ENCODE peak calls at places on chromosomes 11 and 22, in six cellular contexts. K is HCT116, C is Panc1, A is AG04450, T is right atrium auricular region, L is breast epithelium. E is an unnamed sample.

GRCh38 chr22:26753125-26753862 is 95.9 kb downstream of the MIAT start:
- DNase-seq in C (no peak), K (no peak), L (no peak), A (no peak), T (no peak), E (no peak)

GRCh38 chr11:71481101-71481960 is 28.3 kb downstream of the NADSYN1 start:
- DNase-seq in C (no peak), L (no peak), A (no peak), T (no peak), K (no peak), E (peak; percentile 10)

GRCh38 chr11:134360050-134360835 is 28.5 kb downstream of the GLB1L2 start:
- DNase-seq in K (peak; percentile 54), C (peak; percentile 51), T (peak; percentile 69), L (peak; percentile 79), A (no peak), E (peak; percentile 62)

GRCh38 chr11:70944636-70945035 is 307.7 kb downstream of the SHANK2 start:
- DNase-seq in K (no peak), L (no peak), C (no peak), T (no peak), A (no peak), E (no peak)

GRCh38 chr22:36971726-36972125 is 47.5 kb downstream of the TST start:
- DNase-seq in T (no peak), L (no peak), K (no peak), A (no peak), C (no peak), E (no peak)

GRCh38 chr11:69682221-69682620 is 7.1 kb upstream of the LTO1 start:
- DNase-seq in C (no peak), L (no peak), A (no peak), T (no peak), K (no peak), E (no peak)

GRCh38 chr11:36265793-36266628 is 23.2 kb downstream of the COMMD9 start:
- DNase-seq in T (no peak), C (no peak), K (peak; percentile 19), A (no peak), L (peak; percentile 61), E (peak; percentile 64)

GRCh38 chr11:46555269-46556054 is 38.4 kb downstream of the AMBRA1 start:
- DNase-seq in L (no peak), T (no peak), A (no peak), C (no peak), K (no peak), E (no peak)

GRCh38 chr22:46830841-46831240 is 68.4 kb downstream of the TBC1D22A start:
- DNase-seq in C (no peak), K (no peak), L (no peak), A (no peak), T (no peak), E (no peak)

GRCh38 chr22:42269407-42270177 is 861 bp downstream of the TCF20 start:
- DNase-seq in C (no peak), L (peak; percentile 67), T (no peak), A (no peak), K (peak; percentile 48), E (peak; percentile 84)

GRCh38 chr11:78318733-78319132 is 98.9 kb downstream of the GAB2 start:
- DNase-seq in C (no peak), K (no peak), A (no peak), T (no peak), L (no peak), E (no peak)

GRCh38 chr11:76637491-76638266 is 32.9 kb downstream of the LRRC32 start:
- DNase-seq in K (no peak), A (no peak), T (peak; percentile 85), C (no peak), L (no peak), E (no peak)

GRCh38 chr11:110296226-110297081 is at the start of gene RDX:
- DNase-seq in T (peak; percentile 77), L (peak; percentile 63), K (peak; percentile 67), C (no peak), A (peak; percentile 26), E (peak; percentile 76)
- TF ChIP-seq CTCF in T (no peak), L (no peak), K (no peak), C (no peak), A (peak; percentile 7), E (no peak)

GRCh38 chr22:39309364-39309861 is 10.0 kb downstream of the RPL3 start:
- DNase-seq in L (no peak), C (no peak), T (peak; percentile 72), A (no peak), K (no peak), E (peak; percentile 57)
- TF ChIP-seq CTCF in L (peak; percentile 43), C (peak; percentile 54), T (peak; percentile 12), A (peak; percentile 25), K (peak; percentile 43), E (peak; percentile 65)

DNA sequence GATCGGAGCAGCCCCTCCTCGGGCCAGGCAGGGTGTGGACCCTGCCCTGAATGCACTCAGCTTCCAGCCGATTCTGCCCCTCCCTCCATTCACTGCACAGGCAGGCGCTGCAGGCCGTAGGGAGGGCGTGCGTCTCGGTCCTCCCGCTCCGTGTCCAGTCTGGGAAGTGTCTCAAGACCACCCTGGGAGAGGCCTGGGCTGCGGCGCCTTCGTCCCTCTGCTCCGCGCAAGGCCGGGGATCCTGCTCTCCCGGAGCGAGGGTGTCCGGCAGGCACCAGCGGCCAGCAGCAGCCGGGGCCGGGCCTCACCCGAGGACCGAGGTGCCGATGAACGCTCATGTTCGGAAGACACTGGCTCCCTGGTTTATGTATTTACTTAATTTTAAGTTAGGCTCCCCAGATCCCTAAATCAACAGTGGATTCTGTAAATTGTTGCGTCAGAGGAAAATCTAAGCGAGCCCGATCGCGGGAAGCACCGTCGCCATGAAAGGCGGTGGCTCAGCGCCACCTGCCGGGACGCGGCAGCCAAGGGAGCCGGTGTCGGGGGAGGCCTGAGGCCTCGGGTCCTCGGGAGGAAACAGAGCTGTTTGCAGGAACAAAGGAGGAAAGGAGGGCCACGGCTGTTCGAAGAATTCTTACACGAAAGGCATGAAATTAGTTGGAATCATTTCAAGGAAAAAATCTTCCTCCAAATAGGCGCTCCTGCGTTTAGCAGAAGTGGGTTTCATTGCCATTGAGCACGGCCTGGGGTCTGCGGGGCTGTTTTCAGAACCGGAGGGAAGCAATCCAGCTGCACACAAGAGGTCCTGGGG is 195.3 kb downstream of the BRD1 start:
- DNase-seq in L (no peak), T (no peak), A (no peak), K (peak; percentile 7), C (no peak), E (peak; percentile 80)
- TF ChIP-seq CTCF in L (peak; percentile 35), T (peak; percentile 89), A (peak; percentile 65), K (peak; percentile 71), C (peak; percentile 93), E (peak; percentile 92)

GRCh38 chr11:59918987-59919589 is 19.1 kb upstream of the OOSP1 start:
- DNase-seq in C (no peak), L (no peak), A (no peak), T (no peak), K (peak; percentile 56), E (peak; percentile 59)
- TF ChIP-seq CTCF in C (peak; percentile 64), L (no peak), A (no peak), T (peak; percentile 41), K (peak; percentile 60), E (peak; percentile 59)

DNA sequence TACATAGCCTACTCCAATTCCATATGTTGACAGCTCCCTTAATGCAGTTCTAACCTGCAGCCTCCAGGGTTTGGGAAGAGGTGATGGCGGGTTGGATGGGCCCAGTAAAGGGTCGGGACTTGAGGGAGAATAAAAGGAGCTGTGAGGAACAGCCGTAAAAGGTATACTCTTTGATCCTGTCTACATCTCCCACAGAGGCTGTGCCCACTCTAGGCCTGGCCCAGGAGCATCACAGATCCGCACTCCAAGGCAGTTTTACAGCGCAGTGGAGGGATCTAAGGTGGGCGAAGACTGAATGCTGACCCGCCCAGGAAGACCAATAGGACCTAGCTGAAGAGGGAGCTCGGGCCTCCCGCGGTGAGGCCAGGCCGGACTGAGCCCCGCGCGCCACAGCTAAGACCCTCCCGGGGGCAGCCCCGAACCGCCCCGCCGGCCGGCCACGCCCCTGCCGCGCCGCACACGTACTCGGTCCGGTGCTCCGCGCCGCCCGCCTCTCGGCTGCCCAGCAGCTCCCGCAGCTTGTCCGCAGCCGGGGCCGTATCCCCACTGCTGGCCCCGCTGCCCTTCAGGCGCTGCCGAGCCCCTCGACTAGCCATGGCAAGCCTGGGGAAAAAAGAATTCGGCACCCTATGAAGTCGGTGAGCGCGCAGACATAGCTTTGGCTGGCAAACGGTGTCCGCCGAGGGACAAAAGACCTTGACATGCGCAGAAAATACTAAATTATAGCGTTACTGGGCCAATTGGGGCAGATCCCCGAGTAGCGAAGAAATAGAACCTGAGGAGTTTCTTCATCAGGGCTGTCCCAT is at the start of gene ALG9:
- DNase-seq in T (peak; percentile 76), L (peak; percentile 77), K (peak; percentile 73), A (peak; percentile 61), C (peak; percentile 62), E (peak; percentile 76)
- TF ChIP-seq CTCF in T (peak; percentile 38), L (peak; percentile 13), K (peak; percentile 49), A (peak; percentile 52), C (peak; percentile 38), E (peak; percentile 8)

DNA sequence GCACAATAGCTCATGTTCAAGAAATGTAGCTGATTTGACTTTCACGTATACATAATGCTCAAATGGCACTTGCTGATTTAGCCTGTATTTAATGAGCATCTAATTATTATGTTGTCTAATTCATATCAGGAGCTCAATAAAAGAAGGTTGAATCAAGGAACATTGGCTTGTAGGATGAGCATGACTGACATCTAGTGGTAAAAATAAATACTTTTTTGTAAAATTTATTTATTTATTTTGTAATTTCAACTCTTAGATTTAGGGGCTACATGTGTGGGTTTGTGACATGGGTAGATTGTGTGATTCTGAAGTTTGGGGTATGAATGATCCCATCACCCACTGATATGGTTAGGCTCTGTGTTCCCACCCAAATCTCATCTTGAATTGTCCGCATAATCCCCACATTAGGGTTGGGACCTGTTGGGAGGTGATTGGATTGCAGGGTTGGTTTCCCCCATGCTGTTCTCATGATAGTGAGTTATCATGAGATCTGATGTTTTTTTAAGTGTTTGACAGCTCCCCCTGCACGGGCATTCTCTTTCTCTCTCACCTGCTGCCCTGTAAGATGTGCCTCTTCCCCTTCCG is 1.7 kb upstream of the OR52E5 start:
- DNase-seq in L (no peak), A (no peak), C (peak; percentile 13), K (no peak), T (no peak), E (no peak)
- TF ChIP-seq CTCF in L (no peak), A (peak; percentile 52), C (peak; percentile 79), K (peak; percentile 19), T (peak; percentile 65), E (no peak)

GRCh38 chr11:898160-898517 is 12.5 kb downstream of the CHID1 start:
- DNase-seq in C (no peak), A (no peak), K (peak; percentile 13), T (no peak), L (no peak), E (peak; percentile 43)
- TF ChIP-seq CTCF in C (peak; percentile 79), A (peak; percentile 35), K (peak; percentile 48), T (peak; percentile 15), L (no peak), E (no peak)

DNA sequence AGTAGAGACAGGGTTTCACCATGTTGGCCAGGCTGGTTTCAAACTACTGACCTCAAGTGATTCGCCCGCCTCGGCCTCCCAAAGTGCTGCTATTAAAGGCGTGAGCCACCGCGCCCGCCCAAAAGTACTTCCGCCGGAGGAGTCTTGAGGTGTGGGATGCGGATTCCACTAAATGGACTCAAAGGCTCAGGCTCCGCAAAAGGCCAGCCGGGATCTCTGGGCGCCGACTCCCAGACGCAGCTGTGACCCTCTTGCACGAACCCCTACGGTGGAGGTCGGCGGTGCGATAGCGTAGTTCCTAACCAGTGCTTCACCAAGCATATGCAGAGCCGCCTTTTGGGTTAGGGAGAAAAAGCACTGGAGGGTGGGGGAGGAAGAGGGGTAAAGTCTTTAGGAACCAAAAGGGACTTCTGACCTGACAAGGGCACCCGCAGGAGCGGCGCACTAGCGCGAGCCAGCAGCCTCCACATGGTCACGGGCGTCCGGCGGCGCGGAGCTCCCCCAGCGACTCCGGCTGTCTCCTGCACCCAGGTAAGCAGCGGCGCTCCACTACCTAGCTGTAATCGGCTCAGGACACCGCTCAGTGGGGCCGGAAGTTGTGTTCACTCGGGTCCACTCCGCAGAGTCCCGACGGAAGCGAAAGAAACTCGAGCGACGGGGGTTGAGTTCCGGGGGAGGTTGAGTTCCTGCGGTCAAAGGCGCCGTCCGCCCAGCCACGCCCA is at the start of gene MRPL16:
- DNase-seq in A (peak; percentile 69), C (peak; percentile 61), K (peak; percentile 92), L (peak; percentile 91), T (peak; percentile 87), E (peak; percentile 89)
- TF ChIP-seq CTCF in A (peak; percentile 22), C (no peak), K (peak; percentile 15), L (no peak), T (peak; percentile 44), E (no peak)